ENCODE peak calls at places on chromosome 22, in nine cellular contexts. Z, S, Y, U, G, W, F, I and A are unnamed samples.

GRCh38 chr22:31126128-31126868 is 3.5 kb downstream of the INPP5J start:
- DNase-seq in Y (no peak), U (no peak), Z (peak), I (no peak), F (no peak), S (no peak), W (no peak), G (no peak), A (peak)

GRCh38 chr22:39318507-39319283 is 728 bp downstream of the RPL3 start:
- DNase-seq in I (no peak), F (no peak), G (no peak), Y (no peak), U (no peak), S (no peak), Z (peak), W (peak), A (no peak)

GRCh38 chr22:40401532-40401931 is 31.1 kb downstream of the SGSM3 start:
- DNase-seq in G (no peak), W (peak), F (no peak), I (peak), S (no peak), Y (peak), U (no peak), Z (no peak), A (peak)

GRCh38 chr22:31879585-31879984 is 64.8 kb upstream of the YWHAH start:
- DNase-seq in U (no peak), S (no peak), W (no peak), G (no peak), Z (no peak), Y (no peak), F (no peak), I (no peak), A (no peak)

GRCh38 chr22:37887610-37888378 is 18.3 kb upstream of the MICALL1 start:
- DNase-seq in U (no peak), Y (peak), F (peak), I (no peak), G (peak), S (no peak), W (no peak), Z (peak), A (peak)

GRCh38 chr22:22245256-22245909 is 797 bp downstream of the VPREB1 start:
- DNase-seq in W (no peak), G (no peak), Z (no peak), F (no peak), I (no peak), U (no peak), Y (no peak), S (no peak), A (no peak)

GRCh38 chr22:41925783-41926460 is 684 bp downstream of the TNFRSF13C start:
- DNase-seq in W (peak), S (no peak), Y (no peak), Z (peak), I (no peak), F (peak), G (peak), U (peak), A (peak)

GRCh38 chr22:42811510-42811909 is 45.6 kb downstream of the ARFGAP3 start:
- DNase-seq in G (no peak), F (no peak), Y (no peak), Z (no peak), I (no peak), W (no peak), U (no peak), S (no peak), A (peak)

GRCh38 chr22:27391092-27391770 is 410.3 kb downstream of the MN1 start:
- DNase-seq in U (no peak), W (no peak), G (no peak), Y (peak), S (no peak), I (no peak), F (no peak), Z (no peak), A (no peak)

GRCh38 chr22:18068991-18069390 is 8.8 kb upstream of the PEX26 start:
- DNase-seq in W (no peak), I (no peak), Y (no peak), G (no peak), U (no peak), Z (no peak), F (no peak), S (no peak), A (no peak)

GRCh38 chr22:48181168-48181955 is 1418.9 kb downstream of the TBC1D22A start:
- DNase-seq in Y (no peak), F (no peak), S (no peak), G (no peak), U (no peak), I (no peak), Z (no peak), W (no peak), A (no peak)

GRCh38 chr22:19832476-19833108 is 22.1 kb downstream of the GNB1L start:
- DNase-seq in G (no peak), S (no peak), Z (peak), F (no peak), U (no peak), Y (no peak), W (no peak), I (no peak), A (peak)

GRCh38 chr22:32204211-32204855 is 540 bp downstream of the RFPL2 start:
- DNase-seq in U (no peak), G (no peak), I (no peak), Y (no peak), S (no peak), Z (peak), W (no peak), F (no peak), A (peak)

GRCh38 chr22:47204002-47204979 is 441.8 kb downstream of the TBC1D22A start:
- DNase-seq in Y (peak), I (no peak), F (no peak), U (no peak), S (no peak), G (no peak), W (no peak), Z (no peak), A (peak)

GRCh38 chr22:23219787-23220484 is 39.6 kb downstream of the BCR start:
- DNase-seq in F (no peak), G (no peak), I (peak), S (no peak), Z (no peak), U (no peak), W (no peak), Y (no peak), A (no peak)

GRCh38 chr22:41301085-41302015 is at the start of gene ZC3H7B:
- DNase-seq in Z (peak), G (peak), Y (peak), U (peak), I (peak), F (peak), W (peak), S (peak), A (peak)

GRCh38 chr22:42869463-42869862 is 12.4 kb upstream of the ARFGAP3 start:
- DNase-seq in U (no peak), W (no peak), I (no peak), Y (no peak), G (no peak), F (no peak), Z (peak), S (no peak), A (no peak)

GRCh38 chr22:43004362-43005035 is 10.4 kb downstream of the PACSIN2 start:
- DNase-seq in W (no peak), G (no peak), F (no peak), S (no peak), Z (no peak), Y (no peak), U (no peak), I (no peak), A (peak)

GRCh38 chr22:20956258-20957117 is 10.6 kb upstream of the AIFM3 start:
- DNase-seq in S (no peak), F (peak), W (no peak), Z (peak), G (no peak), I (no peak), U (no peak), Y (no peak), A (peak)

GRCh38 chr22:41252365-41252764 is 11.6 kb upstream of the CHADL start:
- DNase-seq in W (no peak), I (no peak), F (no peak), G (no peak), S (no peak), Y (no peak), Z (no peak), U (no peak), A (peak)

GRCh38 chr22:42976131-42976530 is 38.8 kb downstream of the PACSIN2 start:
- DNase-seq in F (no peak), Y (no peak), U (no peak), W (no peak), S (no peak), G (no peak), Z (no peak), I (no peak), A (no peak)

GRCh38 chr22:36194385-36194784 is 7.2 kb downstream of the APOL4 start:
- DNase-seq in I (no peak), F (no peak), G (no peak), S (no peak), W (no peak), Z (no peak), U (no peak), Y (no peak), A (no peak)

GRCh38 chr22:37462983-37463382 is 23.2 kb downstream of the MFNG start:
- DNase-seq in S (no peak), W (no peak), F (peak), Z (peak), U (peak), I (no peak), G (peak), Y (no peak), A (no peak)

GRCh38 chr22:43114958-43115357 is 4.4 kb downstream of the BIK start:
- DNase-seq in I (no peak), S (no peak), Y (no peak), G (no peak), F (no peak), U (no peak), Z (no peak), W (no peak), A (no peak)

GRCh38 chr22:42855726-42856125 is 1.3 kb downstream of the ARFGAP3 start:
- DNase-seq in U (no peak), F (no peak), S (no peak), Y (no peak), I (no peak), Z (no peak), G (no peak), W (no peak), A (peak)

GRCh38 chr22:23245799-23246136 is 65.5 kb downstream of the BCR start:
- DNase-seq in S (no peak), Y (no peak), F (no peak), G (no peak), W (no peak), U (no peak), I (no peak), Z (no peak), A (no peak)

GRCh38 chr22:25380141-25380747 is 160.8 kb downstream of the CRYBB2 start:
- DNase-seq in F (no peak), Z (no peak), S (no peak), U (no peak), G (no peak), Y (no peak), W (no peak), I (no peak), A (no peak)

GRCh38 chr22:30265851-30266444 is 703 bp downstream of the OSM start:
- DNase-seq in U (peak), I (peak), G (no peak), S (no peak), W (peak), F (no peak), Z (peak), Y (peak), A (peak)

GRCh38 chr22:36292823-36293530 is 40.0 kb downstream of the APOL1 start:
- DNase-seq in G (no peak), Z (peak), I (no peak), F (no peak), Y (no peak), U (no peak), W (no peak), S (no peak), A (peak)

GRCh38 chr22:47213571-47214230 is 451.3 kb downstream of the TBC1D22A start:
- DNase-seq in G (no peak), Y (peak), U (peak), Z (peak), S (no peak), F (peak), I (peak), W (no peak), A (peak)

GRCh38 chr22:39220897-39221850 is 23.6 kb downstream of the PDGFB start:
- DNase-seq in W (no peak), I (no peak), Y (peak), F (no peak), G (no peak), U (no peak), S (no peak), Z (peak), A (peak)

GRCh38 chr22:22210375-22210774 is 34.2 kb upstream of the VPREB1 start:
- DNase-seq in I (peak), U (no peak), W (peak), Y (no peak), G (no peak), Z (no peak), F (no peak), S (no peak), A (peak)

GRCh38 chr22:46465348-46465725 is 72.1 kb downstream of the CELSR1 start:
- DNase-seq in F (no peak), U (no peak), S (no peak), G (no peak), Z (peak), Y (no peak), I (no peak), W (no peak), A (peak)

GRCh38 chr22:47190276-47190956 is 428.0 kb downstream of the TBC1D22A start:
- DNase-seq in U (no peak), W (no peak), G (no peak), Z (no peak), S (no peak), Y (peak), F (no peak), I (peak), A (peak)

GRCh38 chr22:31870890-31871289 is 73.4 kb upstream of the YWHAH start:
- DNase-seq in F (peak), I (no peak), G (no peak), S (no peak), Y (no peak), W (no peak), Z (no peak), U (no peak), A (peak)

GRCh38 chr22:39233736-39234120 is 11.1 kb downstream of the PDGFB start:
- DNase-seq in Y (no peak), U (no peak), I (no peak), Z (peak), F (no peak), W (no peak), S (no peak), G (no peak), A (peak)

GRCh38 chr22:25125693-25126357 is 73.8 kb upstream of the CRYBB3 start:
- DNase-seq in G (no peak), Y (no peak), F (no peak), W (no peak), U (no peak), S (no peak), Z (no peak), I (no peak), A (no peak)

GRCh38 chr22:19070397-19071169 is 51.6 kb downstream of the DGCR2 start:
- DNase-seq in Y (no peak), Z (no peak), W (no peak), I (no peak), F (no peak), G (no peak), S (no peak), U (no peak), A (no peak)

GRCh38 chr22:50201191-50202129 is 649 bp downstream of the SELENOO start:
- DNase-seq in I (no peak), G (no peak), Z (peak), W (no peak), Y (no peak), F (no peak), S (no peak), U (peak), A (peak)